ENCODE peak calls at places on chromosomes 12 and 14, in ten cellular contexts. O is pancreas; R is cardiac muscle cell; S is stomach; H is tibial nerve; T is right lobe of liver; U is CD8-positive, alpha-beta memory T cell; I is endodermal cell; M is testis; G is neural progenitor cell. N is an unnamed sample.

GRCh38 chr12:88960213-88960878 is 380.1 kb upstream of the KITLG start:
- DNase-seq in T (no peak), G (no peak), M (no peak), S (no peak), U (no peak), R (peak; percentile 58), I (no peak), H (no peak), O (no peak), N (no peak)

GRCh38 chr14:51575225-51576111 is 76.2 kb upstream of the FRMD6 start:
- DNase-seq in H (peak; percentile 14), R (no peak), T (no peak), M (no peak), O (no peak), U (no peak), I (no peak), S (no peak), G (no peak), N (no peak)

GRCh38 chr12:124498178-124498869 is 69.1 kb downstream of the NCOR2 start:
- DNase-seq in R (peak; percentile 88), I (no peak), M (no peak), S (no peak), U (no peak), O (no peak), G (no peak), H (no peak), T (no peak), N (peak; percentile 50)

GRCh38 chr12:131087991-131088700 is 134.4 kb downstream of the ADGRD1 start:
- DNase-seq in M (peak; percentile 25), R (no peak), T (no peak), H (peak; percentile 9), O (no peak), U (no peak), I (peak; percentile 39), G (no peak), S (peak; percentile 20), N (no peak)

GRCh38 chr14:84025258-84026012 is 1504.5 kb upstream of the FLRT2 start:
- DNase-seq in I (peak; percentile 45), O (no peak), G (no peak), T (no peak), U (no peak), H (no peak), S (peak; percentile 31), R (peak; percentile 21), M (peak; percentile 20), N (no peak)

GRCh38 chr14:75697371-75697770 is 36.3 kb downstream of the TTLL5 start:
- DNase-seq in H (no peak), M (peak; percentile 33), S (no peak), U (no peak), T (no peak), R (no peak), O (no peak), I (no peak), G (no peak), N (no peak)

GRCh38 chr12:22287056-22287455 is 47.5 kb downstream of the ST8SIA1 start:
- DNase-seq in U (no peak), R (no peak), T (no peak), O (no peak), H (no peak), S (no peak), G (no peak), I (no peak), M (no peak), N (no peak)

GRCh38 chr12:120939523-120939922 is 35.4 kb upstream of the SPPL3 start:
- DNase-seq in G (no peak), O (no peak), M (peak; percentile 37), T (no peak), R (no peak), H (no peak), S (no peak), I (no peak), U (no peak), N (no peak)

GRCh38 chr14:99627100-99627499 is 17.8 kb upstream of the HHIPL1 start:
- DNase-seq in S (no peak), G (no peak), O (no peak), U (no peak), M (no peak), T (no peak), H (no peak), I (no peak), R (no peak), N (no peak)

GRCh38 chr12:69329669-69330428 is 18.3 kb upstream of the LYZ start:
- DNase-seq in O (no peak), S (no peak), I (no peak), M (no peak), R (no peak), H (no peak), G (no peak), T (no peak), U (peak; percentile 52), N (no peak)

GRCh38 chr12:8038659-8039114 is 6.2 kb downstream of the FOXJ2 start:
- DNase-seq in M (peak; percentile 85), T (peak; percentile 57), O (peak; percentile 81), S (peak; percentile 84), R (peak; percentile 44), I (peak; percentile 93), G (peak; percentile 73), U (peak; percentile 22), H (no peak), N (peak; percentile 51)

GRCh38 chr14:24253936-24254335 is 9.0 kb downstream of the TGM1 start:
- DNase-seq in M (no peak), S (no peak), G (no peak), I (no peak), U (no peak), R (no peak), O (no peak), T (no peak), H (no peak), N (no peak)

GRCh38 chr12:10395390-10395998 is 5.7 kb upstream of the KLRK1 start:
- DNase-seq in G (no peak), T (no peak), M (no peak), O (no peak), I (peak; percentile 52), R (peak; percentile 87), U (peak; percentile 79), S (peak; percentile 31), H (no peak), N (peak; percentile 84)

GRCh38 chr12:76368230-76368629 is 20.0 kb upstream of the BBS10 start:
- DNase-seq in T (no peak), I (no peak), U (no peak), H (no peak), G (no peak), M (no peak), S (no peak), R (no peak), O (no peak), N (no peak)

DNA sequence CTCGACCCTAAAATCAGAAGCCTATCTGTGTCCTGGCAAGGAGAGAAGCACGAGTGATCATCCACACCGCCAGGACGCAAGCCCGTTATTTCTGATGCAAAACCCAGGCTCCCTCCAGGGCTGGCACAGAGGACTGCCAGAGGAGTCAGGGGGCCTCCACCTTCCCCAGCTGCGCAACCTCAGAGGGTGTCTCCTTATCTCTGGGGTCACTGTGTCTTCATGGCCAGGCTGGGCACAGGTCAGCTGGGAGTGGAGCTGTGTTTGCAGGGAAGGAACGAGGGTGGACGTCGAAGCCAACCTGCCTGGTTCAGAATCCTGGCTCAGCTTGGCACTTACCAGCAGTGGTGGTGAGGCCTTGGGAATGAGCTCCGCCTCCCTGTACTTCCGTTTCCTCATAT is 12.0 kb upstream of the SERPINA3 start:
- DNase-seq in M (no peak), G (no peak), S (no peak), H (no peak), T (no peak), U (no peak), O (peak; percentile 41), I (no peak), R (no peak), N (no peak)
- H3K27ac ChIP-seq in M (peak overlapping the region; percentile 88), G (no peak overlapping the region), S (peak overlapping the region; percentile 84), H (peak overlapping the region; percentile 81), T (peak overlapping the region; percentile 72), U (no peak overlapping the region), O (peak overlapping the region; percentile 95), I (no peak overlapping the region), R (no peak overlapping the region), N (peak overlapping the region; percentile 96)

GRCh38 chr12:104896710-104897109 is 61.4 kb downstream of the SLC41A2 start:
- DNase-seq in S (no peak), O (no peak), G (no peak), U (no peak), I (no peak), M (no peak), T (no peak), H (no peak), R (no peak), N (no peak)
- H3K4me1 ChIP-seq in S (no peaks in the 10 kb centered on the region), O (peaks cover 35% of the 10 kb centered on the region), G (no peaks in the 10 kb centered on the region), U (no peaks in the 10 kb centered on the region), I (no peaks in the 10 kb centered on the region), M (no peaks in the 10 kb centered on the region), T (peaks cover 19% of the 10 kb centered on the region), H (no peaks in the 10 kb centered on the region), R (no peaks in the 10 kb centered on the region), N (no peaks in the 10 kb centered on the region)

DNA sequence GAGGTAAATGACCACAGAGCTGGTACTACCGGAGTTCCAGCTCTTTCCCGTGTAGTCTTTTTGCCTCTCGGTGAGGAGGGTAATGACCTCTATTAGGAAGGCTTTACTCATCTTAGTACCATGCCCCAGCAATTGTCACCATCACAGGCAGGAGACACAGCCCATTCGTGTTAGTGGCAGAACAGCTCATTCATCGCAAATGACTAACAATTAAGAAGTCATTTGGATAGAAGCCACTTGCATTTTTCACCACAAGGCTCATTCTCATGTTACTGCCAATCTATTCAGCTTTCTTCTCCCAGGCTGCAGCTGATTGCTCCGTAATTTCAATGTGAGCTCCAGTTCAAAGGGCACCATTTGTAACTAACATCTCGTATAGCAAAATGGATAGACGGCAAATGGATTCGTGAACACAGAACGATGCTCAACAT is 718.8 kb upstream of the TMEM132C start:
- DNase-seq in H (no peak), U (no peak), R (no peak), M (no peak), O (no peak), I (no peak), G (no peak), S (no peak), T (no peak), N (no peak)
- H3K36me3 ChIP-seq in H (no peaks in the 10 kb centered on the region), U (no peaks in the 10 kb centered on the region), R (no peaks in the 10 kb centered on the region), M (no peaks in the 10 kb centered on the region), O (no peaks in the 10 kb centered on the region), I (no peaks in the 10 kb centered on the region), G (no peaks in the 10 kb centered on the region), S (no peaks in the 10 kb centered on the region), T (no peaks in the 10 kb centered on the region), N (no peaks in the 10 kb centered on the region)

GRCh38 chr12:14393736-14394135 is 28.3 kb downstream of the ATF7IP start:
- DNase-seq in G (no peak), I (no peak), M (no peak), H (no peak), R (no peak), O (no peak), S (no peak), U (no peak), T (no peak), N (no peak)

GRCh38 chr12:14390885-14391530 is 25.5 kb downstream of the ATF7IP start:
- DNase-seq in R (no peak), S (no peak), U (peak; percentile 44), T (no peak), H (no peak), I (no peak), M (no peak), O (no peak), G (no peak), N (no peak)

GRCh38 chr12:14394317-14395058 is 29.0 kb downstream of the ATF7IP start:
- DNase-seq in M (no peak), U (peak; percentile 78), G (peak; percentile 73), O (no peak), R (peak; percentile 87), T (no peak), H (no peak), S (peak; percentile 38), I (no peak), N (no peak)

GRCh38 chr12:14387472-14387871 is 22.0 kb downstream of the ATF7IP start:
- DNase-seq in I (no peak), S (no peak), H (no peak), T (no peak), R (no peak), M (no peak), G (no peak), O (no peak), U (no peak), N (no peak)

GRCh38 chr12:14390449-14390848 is 25.0 kb downstream of the ATF7IP start:
- DNase-seq in U (no peak), I (no peak), R (no peak), O (no peak), M (no peak), T (no peak), H (no peak), S (no peak), G (no peak), N (no peak)
- H3K27ac ChIP-seq in U (peak overlapping the region; percentile 22), I (no peak overlapping the region), R (peak overlapping the region; percentile 55), O (no peak overlapping the region), M (peak overlapping the region; percentile 68), T (peak overlapping the region; percentile 4), H (peak overlapping the region; percentile 54), S (no peak overlapping the region), G (peak overlapping the region; percentile 85), N (no peak overlapping the region)